ENCODE peak calls at places on chromosomes 2 and 18, in five cellular contexts. A is foreskin fibroblast; O is upper lobe of right lung; J is activated gamma-delta T cell treated with anti-CD3 and anti-CD28 coated beads, Interleukin-2, amount 50 U/mL, for 16 hours; L is NCI-H1694 treated with DMSO at 0.1 percent for 48 hours. V is an unnamed sample.

GRCh38 chr18:9708882-9709877 is 1.1 kb downstream of the RAB31 start:
- DNase-seq in A (no peak), L (no peak), J (no peak), O (peak), V (no peak)

GRCh38 chr2:152585830-152586484 is 131.3 kb downstream of the PRPF40A start:
- DNase-seq in O (no peak), L (no peak), A (peak), J (no peak), V (no peak)

GRCh38 chr2:85935746-85936208 is 47.0 kb upstream of the ST3GAL5 start:
- DNase-seq in A (peak), L (no peak), O (no peak), J (no peak), V (no peak)

GRCh38 chr2:96763511-96764252 is 3.0 kb downstream of the CNNM4 start:
- DNase-seq in L (peak), O (no peak), J (no peak), A (no peak), V (no peak)

GRCh38 chr2:68774569-68775271 is 40.1 kb downstream of the ARHGAP25 start:
- DNase-seq in O (peak), A (no peak), J (peak), L (no peak), V (no peak)

GRCh38 chr18:35139517-35139916 is 98.3 kb downstream of the MAPRE2 start:
- DNase-seq in A (no peak), O (no peak), J (no peak), L (no peak), V (no peak)

GRCh38 chr2:184597571-184597980 is 753 bp upstream of the ZNF804A start:
- DNase-seq in A (peak), L (no peak), O (no peak), J (no peak), V (peak)

GRCh38 chr18:55158570-55158969 is 199.3 kb upstream of the CCDC68 start:
- DNase-seq in L (no peak), O (no peak), A (no peak), J (no peak), V (no peak)

GRCh38 chr2:98769784-98770183 is 38.9 kb upstream of the MGAT4A start:
- DNase-seq in O (no peak), A (no peak), L (no peak), J (no peak), V (peak)

GRCh38 chr18:808086-808485 is 4.0 kb downstream of the YES1 start:
- DNase-seq in A (no peak), O (no peak), L (no peak), J (no peak), V (peak)

GRCh38 chr2:52264488-52264887 is 1232.6 kb upstream of the NRXN1 start:
- DNase-seq in J (no peak), O (no peak), L (no peak), A (no peak), V (peak)

GRCh38 chr2:49210191-49210590 is 55.9 kb upstream of the FSHR start:
- DNase-seq in L (no peak), A (no peak), J (no peak), O (no peak), V (no peak)

GRCh38 chr2:140158259-140158658 is 1378.1 kb upstream of the NXPH2 start:
- DNase-seq in O (no peak), L (no peak), A (no peak), J (no peak), V (no peak)

GRCh38 chr2:18378020-18378653 is 182.3 kb downstream of the RDH14 start:
- DNase-seq in J (no peak), L (peak), O (no peak), A (no peak), V (peak)

GRCh38 chr2:45483997-45484396 is 127.1 kb downstream of the SRBD1 start:
- DNase-seq in L (no peak), A (peak), J (no peak), O (no peak), V (no peak)

GRCh38 chr2:119659601-119660342 is 19.2 kb upstream of the TMEM177 start:
- DNase-seq in J (no peak), O (no peak), A (no peak), L (peak), V (no peak)

GRCh38 chr2:199118701-199119241 is 339.0 kb downstream of the SATB2 start:
- DNase-seq in L (no peak), J (no peak), O (no peak), A (no peak), V (no peak)

GRCh38 chr2:50077190-50077589 is 922.9 kb upstream of the FSHR start:
- DNase-seq in L (no peak), J (no peak), O (no peak), A (no peak), V (no peak)

GRCh38 chr2:31539505-31539904 is 41.2 kb downstream of the SRD5A2 start:
- DNase-seq in J (no peak), O (no peak), L (no peak), A (no peak), V (no peak)

GRCh38 chr2:216632952-216633615 is at the start of gene IGFBP2:
- DNase-seq in A (peak), J (no peak), O (no peak), L (no peak), V (peak)

GRCh38 chr2:233479616-233480489 is 86.7 kb downstream of the USP40 start:
- DNase-seq in L (no peak), J (no peak), O (peak), A (no peak), V (no peak)

GRCh38 chr2:82120648-82121047 is 1816.1 kb upstream of the LRRTM1 start:
- DNase-seq in J (no peak), O (no peak), A (no peak), L (no peak), V (no peak)

GRCh38 chr2:173370198-173370597 is 15.5 kb downstream of the CDCA7 start:
- DNase-seq in J (no peak), L (no peak), O (no peak), A (no peak), V (no peak)

GRCh38 chr2:211351998-211352397 is 795.6 kb downstream of the CPS1 start:
- DNase-seq in A (no peak), L (no peak), O (no peak), J (no peak), V (peak)

GRCh38 chr2:69453475-69454129 is 16.4 kb upstream of the NFU1 start:
- DNase-seq in A (no peak), L (peak), O (no peak), J (no peak), V (no peak)

GRCh38 chr18:58297198-58297597 is 253.2 kb downstream of the NEDD4L start:
- DNase-seq in J (no peak), A (no peak), L (no peak), O (no peak), V (no peak)

GRCh38 chr2:61018319-61018750 is 280 bp upstream of the PUS10 start:
- DNase-seq in J (no peak), A (no peak), O (no peak), L (peak), V (no peak)

V was measured in NCI-H774.